ENCODE peak calls at places on chromosomes 6 and 20, in six cellular contexts. T is adrenal gland, W is GM20000, J is suprapubic skin, S is fibroblast of lung, Z is GM06990. N is an unnamed sample.

GRCh38 chr6:6569768-6570167 is 18.8 kb upstream of the LY86 start:
- DNase-seq in T (no peak), W (no peak), J (no peak), S (no peak), Z (no peak), N (no peak)

GRCh38 chr20:58059145-58059544 is 169.3 kb downstream of the ANKRD60 start:
- DNase-seq in T (no peak), W (no peak), J (no peak), S (no peak), Z (no peak), N (no peak)

GRCh38 chr6:150301871-150302800 is 66.7 kb upstream of the IYD start:
- DNase-seq in T (no peak), W (peak), J (no peak), S (peak), Z (peak), N (no peak)

GRCh38 chr6:161443868-161444267 is 170.0 kb upstream of the AGPAT4 start:
- DNase-seq in T (no peak), W (no peak), J (no peak), S (no peak), Z (no peak), N (no peak)

GRCh38 chr6:152063170-152063921 is 255.9 kb downstream of the ESR1 start:
- DNase-seq in T (peak), W (no peak), J (no peak), S (no peak), Z (no peak), N (no peak)

GRCh38 chr6:139236105-139236504 is 55.7 kb downstream of the TXLNB start:
- DNase-seq in T (no peak), W (no peak), J (no peak), S (no peak), Z (no peak), N (no peak)

GRCh38 chr6:52180787-52181558 is 5.2 kb upstream of the IL17A start:
- DNase-seq in T (no peak), W (peak), J (no peak), S (no peak), Z (no peak), N (no peak)

GRCh38 chr6:6283747-6284146 is 36.7 kb downstream of the F13A1 start:
- DNase-seq in T (no peak), W (no peak), J (no peak), S (no peak), Z (no peak), N (no peak)

GRCh38 chr6:44309092-44309491 is 4.1 kb downstream of the AARS2 start:
- DNase-seq in T (no peak), W (no peak), J (no peak), S (peak), Z (no peak), N (no peak)

GRCh38 chr6:137417411-137417810 is 76.8 kb downstream of the OLIG3 start:
- DNase-seq in T (no peak), W (no peak), J (no peak), S (peak), Z (no peak), N (no peak)

GRCh38 chr20:57435498-57436222 is 44.5 kb downstream of the RBM38 start:
- DNase-seq in T (peak), W (peak), J (peak), S (no peak), Z (no peak), N (no peak)

GRCh38 chr6:41675992-41676391 is 37.7 kb downstream of the MDFI start:
- DNase-seq in T (no peak), W (no peak), J (no peak), S (no peak), Z (no peak), N (no peak)
- TF ChIP-seq CTCF in T (no peak), W (no peak), J (no peak), S (no peak), Z (no peak), N (no peak)

GRCh38 chr6:75305573-75305972 is 21.0 kb upstream of the TMEM30A start:
- DNase-seq in T (no peak), W (no peak), J (no peak), S (no peak), Z (no peak), N (no peak)
- TF ChIP-seq CTCF in T (no peak), W (no peak), J (no peak), S (no peak), Z (no peak), N (no peak)

GRCh38 chr20:62665153-62665754 is 23.0 kb downstream of the SLCO4A1 start:
- DNase-seq in T (no peak), W (no peak), J (no peak), S (no peak), Z (no peak), N (no peak)

GRCh38 chr20:62663484-62664315 is 21.4 kb downstream of the SLCO4A1 start:
- DNase-seq in T (no peak), W (no peak), J (no peak), S (no peak), Z (no peak), N (no peak)

GRCh38 chr20:62662422-62662821 is 20.1 kb downstream of the SLCO4A1 start:
- DNase-seq in T (no peak), W (no peak), J (no peak), S (peak), Z (no peak), N (no peak)

GRCh38 chr20:62665826-62666735 is 23.8 kb downstream of the SLCO4A1 start:
- DNase-seq in T (no peak), W (no peak), J (no peak), S (no peak), Z (no peak), N (peak)

DNA sequence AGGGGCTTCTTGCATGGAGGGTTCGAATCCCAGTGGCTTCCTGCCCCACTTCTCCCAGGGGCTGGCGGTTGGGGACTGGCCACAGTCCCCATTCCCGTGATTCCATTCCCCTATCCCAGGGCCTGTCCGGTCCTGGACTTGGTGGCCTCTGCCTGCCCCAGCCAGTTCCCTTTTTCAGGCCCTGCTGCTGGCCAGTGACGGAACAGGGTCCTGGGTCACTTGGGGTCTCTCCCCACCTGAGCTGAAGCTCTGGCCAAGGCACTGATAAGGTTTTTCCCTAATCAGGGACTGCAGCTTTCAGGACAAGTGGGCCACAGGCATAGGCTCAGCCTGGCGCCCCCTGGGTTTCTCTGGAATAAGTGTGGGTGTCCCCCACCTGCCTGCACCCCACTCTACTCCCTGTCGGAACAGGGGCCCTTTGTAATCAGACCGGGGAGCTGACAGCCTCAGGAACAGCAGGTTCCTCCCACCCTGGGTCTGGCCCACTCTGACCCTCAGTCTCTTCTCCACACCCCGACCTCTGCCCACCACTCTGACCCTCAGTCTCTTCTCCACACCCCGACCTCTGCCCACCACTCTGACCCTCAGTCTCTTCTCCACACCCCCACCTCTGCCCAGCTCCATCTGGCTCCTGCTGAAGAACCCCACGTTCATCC is 22.1 kb downstream of the SLCO4A1 start:
- DNase-seq in T (no peak), W (no peak), J (no peak), S (no peak), Z (no peak), N (no peak)
- TF ChIP-seq CTCF in T (no peak), W (no peak), J (no peak), S (no peak), Z (no peak), N (no peak)

GRCh38 chr6:72040106-72040505 is 153.8 kb downstream of the RIMS1 start:
- DNase-seq in T (no peak), W (no peak), J (no peak), S (peak), Z (no peak), N (no peak)

GRCh38 chr6:72048080-72048479 is 161.7 kb downstream of the RIMS1 start:
- DNase-seq in T (no peak), W (no peak), J (no peak), S (no peak), Z (no peak), N (no peak)

GRCh38 chr6:72037006-72037405 is 150.7 kb downstream of the RIMS1 start:
- DNase-seq in T (no peak), W (no peak), J (no peak), S (no peak), Z (no peak), N (no peak)

GRCh38 chr6:72042088-72042487 is 155.7 kb downstream of the RIMS1 start:
- DNase-seq in T (no peak), W (no peak), J (no peak), S (no peak), Z (no peak), N (no peak)
- TF ChIP-seq CTCF in T (no peak), W (no peak), J (no peak), S (no peak), Z (peak), N (no peak)

DNA sequence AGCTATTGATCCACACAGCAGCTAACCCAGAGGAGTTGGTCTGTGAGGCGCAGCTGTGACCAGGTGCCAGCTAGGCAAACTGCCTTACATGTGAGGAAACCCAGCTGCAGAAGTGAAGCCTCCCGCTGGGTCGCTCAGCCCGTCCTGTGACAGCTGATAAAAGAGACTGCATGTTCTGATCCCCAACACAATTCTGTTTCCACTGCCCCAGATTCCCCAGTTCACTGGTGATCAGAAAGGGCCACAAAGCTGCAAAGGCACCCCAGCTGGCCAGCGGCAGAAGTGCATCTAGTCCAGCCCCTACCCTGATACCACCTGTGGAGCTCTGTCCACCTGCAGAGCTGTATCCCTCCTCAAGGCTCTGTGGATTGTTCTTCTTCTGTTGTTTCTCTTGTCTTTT is 64.5 kb downstream of the CTNNBL1 start:
- DNase-seq in T (no peak), W (no peak), J (no peak), S (peak), Z (no peak), N (no peak)
- TF ChIP-seq CTCF in T (no peak), W (no peak), J (no peak), S (peak), Z (peak), N (no peak)

DNA sequence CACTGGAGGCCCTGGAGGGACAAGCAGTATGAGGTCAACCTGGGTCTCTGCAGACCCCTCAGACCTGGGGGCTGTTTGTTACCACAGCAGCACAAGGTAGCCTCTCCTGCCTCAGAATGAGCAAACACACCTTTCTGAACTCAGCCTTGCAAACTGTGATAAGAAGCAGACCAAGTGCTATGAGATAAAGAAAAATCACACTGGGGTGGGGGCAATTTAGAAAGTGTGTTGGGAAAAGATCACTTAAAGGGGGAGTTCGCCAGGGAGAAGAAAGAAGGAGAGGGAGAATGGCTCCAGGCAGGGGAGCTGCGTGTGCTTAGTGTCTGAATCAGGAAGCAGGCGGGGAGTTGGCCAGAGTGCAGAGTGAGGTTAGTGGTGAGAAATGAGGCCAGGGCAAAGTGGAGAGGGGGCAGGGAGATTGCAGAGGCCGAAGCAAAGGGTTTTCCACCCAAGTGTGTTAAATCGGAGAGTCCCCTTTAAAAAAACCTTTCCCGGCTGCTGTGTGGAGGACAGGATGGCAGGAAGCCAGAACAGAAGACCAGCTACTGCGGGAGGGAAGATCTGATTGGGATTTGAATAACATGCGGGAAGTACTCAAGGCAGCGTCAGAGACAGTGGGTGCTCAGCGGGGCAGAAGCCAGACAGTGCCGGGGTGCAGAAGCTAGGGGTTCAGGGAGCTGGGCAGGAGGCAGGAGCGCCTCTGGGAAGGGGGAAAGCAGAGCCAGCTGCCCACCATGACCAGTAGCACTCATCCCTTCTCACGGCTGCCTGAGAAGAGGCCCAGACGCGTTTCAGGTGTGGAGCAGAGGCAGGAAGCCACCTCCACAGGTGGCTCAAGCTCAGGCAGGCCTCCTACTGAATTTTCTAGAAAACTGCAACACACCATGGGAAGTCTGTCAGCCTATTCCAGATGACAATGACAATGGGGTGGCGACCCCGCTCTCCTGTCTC is 9.0 kb downstream of the ADA start:
- DNase-seq in T (peak), W (peak), J (no peak), S (peak), Z (peak), N (peak)
- TF ChIP-seq CTCF in T (no peak), W (peak), J (no peak), S (no peak), Z (peak), N (no peak)

DNA sequence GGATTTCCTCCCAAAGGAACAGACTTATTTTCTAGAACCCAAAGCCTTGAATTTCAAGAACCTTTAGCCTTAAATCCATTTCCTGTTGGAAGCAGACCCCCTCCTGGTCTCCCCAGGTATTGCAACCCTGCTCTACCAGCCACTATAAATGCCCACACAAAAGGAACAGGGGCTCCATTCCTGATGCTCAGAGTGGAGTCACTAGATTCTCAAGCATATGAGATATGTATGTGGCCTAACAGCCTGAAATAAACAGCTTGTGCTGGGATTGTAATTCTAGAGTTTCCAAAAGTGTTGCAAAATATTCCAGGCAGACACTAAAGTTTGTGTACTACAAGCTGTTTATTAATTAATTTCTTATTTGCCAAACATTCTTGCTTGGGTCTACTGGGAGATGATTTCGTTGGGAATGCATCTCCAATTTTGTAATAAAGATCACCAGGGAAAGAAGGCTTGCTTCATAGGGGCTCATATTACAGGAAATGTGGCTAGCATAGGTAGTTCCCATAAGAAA is 44.8 kb downstream of the RIPOR3 start:
- DNase-seq in T (no peak), W (no peak), J (no peak), S (peak), Z (no peak), N (no peak)
- TF ChIP-seq CTCF in T (no peak), W (no peak), J (peak), S (peak), Z (no peak), N (no peak)

DNA sequence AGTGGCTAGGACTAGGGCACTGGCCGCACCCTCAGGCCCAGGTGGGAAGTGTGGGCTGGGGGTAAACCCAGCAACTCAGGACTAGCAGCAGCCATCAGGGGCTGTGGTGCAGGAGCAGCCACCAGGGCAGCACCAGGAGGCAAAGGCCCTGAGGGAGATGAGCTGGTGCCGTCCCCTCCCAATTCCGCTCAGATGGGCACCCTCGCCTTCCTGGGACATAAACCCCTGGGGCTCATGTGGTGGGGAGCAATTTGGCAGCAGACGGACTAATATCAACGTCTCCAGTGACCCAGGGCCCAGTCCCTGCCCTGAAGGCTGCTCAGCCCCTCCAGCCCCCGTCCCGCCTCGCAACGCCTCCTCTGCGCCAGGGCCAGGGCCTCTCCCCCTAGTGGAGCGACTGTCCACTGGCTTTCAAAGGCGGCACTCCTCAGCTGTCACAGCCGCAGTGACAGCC is 349.7 kb downstream of the ZFAND3 start:
- DNase-seq in T (no peak), W (no peak), J (no peak), S (no peak), Z (no peak), N (no peak)
- TF ChIP-seq CTCF in T (no peak), W (no peak), J (no peak), S (no peak), Z (no peak), N (no peak)

N was measured in lower leg skin.